ENCODE peak calls at places on chromosome 1, in six cellular contexts. R is IMR-90, J is HCT116, X is WERI-Rb-1, L is tibial artery, Q is GM10248. C is an unnamed sample.

GRCh38 chr1:214603819-214604252 is 841 bp downstream of the CENPF start:
- DNase-seq in R (no peak), J (no peak), X (peak; percentile 13), L (no peak), Q (peak; percentile 13), C (no peak)

GRCh38 chr1:240847330-240847729 is 235.4 kb upstream of the GREM2 start:
- DNase-seq in R (no peak), J (no peak), X (no peak), L (no peak), Q (no peak), C (no peak)

GRCh38 chr1:57007472-57007871 is 41.7 kb upstream of the C8B start:
- DNase-seq in R (no peak), J (no peak), X (no peak), L (no peak), Q (no peak), C (no peak)

GRCh38 chr1:67818725-67819301 is 14.5 kb downstream of the GNG12 start:
- DNase-seq in R (no peak), J (no peak), X (no peak), L (no peak), Q (no peak), C (no peak)

GRCh38 chr1:116826818-116827606 is 72.8 kb downstream of the CD2 start:
- DNase-seq in R (peak; percentile 7), J (no peak), X (peak; percentile 90), L (no peak), Q (peak; percentile 80), C (no peak)

GRCh38 chr1:150168960-150169565 is 19.3 kb downstream of the PLEKHO1 start:
- DNase-seq in R (peak; percentile 63), J (peak; percentile 59), X (peak; percentile 90), L (peak; percentile 79), Q (peak; percentile 77), C (peak; percentile 65)

GRCh38 chr1:162319510-162320160 is 57.0 kb downstream of the SPATA46 start:
- DNase-seq in R (peak; percentile 16), J (no peak), X (no peak), L (no peak), Q (no peak), C (no peak)

GRCh38 chr1:201279313-201279712 is 4.0 kb upstream of the PKP1 start:
- DNase-seq in R (peak; percentile 46), J (no peak), X (no peak), L (no peak), Q (no peak), C (no peak)

GRCh38 chr1:225471453-225472301 is 43.8 kb upstream of the LBR start:
- DNase-seq in R (no peak), J (no peak), X (no peak), L (peak; percentile 57), Q (no peak), C (peak; percentile 10)

GRCh38 chr1:84375965-84376910 is 22.0 kb upstream of the DNASE2B start:
- DNase-seq in R (peak; percentile 37), J (no peak), X (no peak), L (no peak), Q (no peak), C (no peak)

GRCh38 chr1:24928631-24929090 is 1.4 kb downstream of the RUNX3 start:
- DNase-seq in R (no peak), J (no peak), X (no peak), L (no peak), Q (no peak), C (no peak)

GRCh38 chr1:21553116-21553926 is 44.1 kb downstream of the ALPL start:
- DNase-seq in R (peak; percentile 89), J (no peak), X (no peak), L (no peak), Q (no peak), C (no peak)

GRCh38 chr1:29808141-29808995 is 572.0 kb downstream of the PTPRU start:
- DNase-seq in R (no peak), J (no peak), X (no peak), L (peak; percentile 21), Q (no peak), C (no peak)

GRCh38 chr1:202005958-202006357 is 4.4 kb upstream of the ELF3 start:
- DNase-seq in R (no peak), J (no peak), X (no peak), L (no peak), Q (no peak), C (no peak)

GRCh38 chr1:167332503-167332902 is 111.8 kb downstream of the POU2F1 start:
- DNase-seq in R (peak; percentile 36), J (no peak), X (no peak), L (no peak), Q (no peak), C (no peak)

GRCh38 chr1:115118086-115118485 is 28.8 kb upstream of the TSPAN2 start:
- DNase-seq in R (no peak), J (no peak), X (no peak), L (no peak), Q (no peak), C (no peak)

GRCh38 chr1:56063461-56063860 is 515.9 kb downstream of the PLPP3 start:
- DNase-seq in R (no peak), J (no peak), X (no peak), L (no peak), Q (no peak), C (no peak)

GRCh38 chr1:6028042-6028895 is 17.4 kb upstream of the KCNAB2 start:
- DNase-seq in R (peak; percentile 11), J (no peak), X (no peak), L (no peak), Q (peak; percentile 57), C (no peak)

GRCh38 chr1:27564264-27564579 is 39.7 kb downstream of the AHDC1 start:
- DNase-seq in R (no peak), J (no peak), X (no peak), L (no peak), Q (no peak), C (no peak)

GRCh38 chr1:23194119-23194984 is 22.9 kb downstream of the HTR1D start:
- DNase-seq in R (peak; percentile 95), J (no peak), X (peak; percentile 19), L (no peak), Q (no peak), C (no peak)

GRCh38 chr1:60678802-60679201 is 403.6 kb upstream of the NFIA start:
- DNase-seq in R (no peak), J (no peak), X (no peak), L (no peak), Q (no peak), C (no peak)

GRCh38 chr1:5905431-5905830 is 86.8 kb downstream of the NPHP4 start:
- DNase-seq in R (no peak), J (no peak), X (no peak), L (peak; percentile 43), Q (no peak), C (no peak)

GRCh38 chr1:98342556-98342955 is 319.0 kb upstream of the SNX7 start:
- DNase-seq in R (peak; percentile 59), J (no peak), X (no peak), L (no peak), Q (no peak), C (no peak)

GRCh38 chr1:214505134-214505533 is 46.3 kb downstream of the PTPN14 start:
- DNase-seq in R (no peak), J (no peak), X (no peak), L (no peak), Q (no peak), C (no peak)

GRCh38 chr1:44068442-44068861 is 37.2 kb upstream of the SLC6A9 start:
- DNase-seq in R (no peak), J (no peak), X (no peak), L (no peak), Q (peak; percentile 34), C (no peak)

GRCh38 chr1:45344491-45344890 is 4.3 kb upstream of the MUTYH start:
- DNase-seq in R (no peak), J (no peak), X (no peak), L (no peak), Q (no peak), C (no peak)

GRCh38 chr1:45340816-45341215 is 576 bp upstream of the MUTYH start:
- DNase-seq in R (no peak), J (no peak), X (no peak), L (no peak), Q (no peak), C (no peak)

GRCh38 chr1:45337630-45338320 is 2.2 kb upstream of the TOE1 start:
- DNase-seq in R (no peak), J (no peak), X (no peak), L (no peak), Q (no peak), C (no peak)

GRCh38 chr1:45335732-45336365 is 4.1 kb upstream of the TOE1 start:
- DNase-seq in R (no peak), J (no peak), X (peak; percentile 26), L (no peak), Q (no peak), C (no peak)

DNA sequence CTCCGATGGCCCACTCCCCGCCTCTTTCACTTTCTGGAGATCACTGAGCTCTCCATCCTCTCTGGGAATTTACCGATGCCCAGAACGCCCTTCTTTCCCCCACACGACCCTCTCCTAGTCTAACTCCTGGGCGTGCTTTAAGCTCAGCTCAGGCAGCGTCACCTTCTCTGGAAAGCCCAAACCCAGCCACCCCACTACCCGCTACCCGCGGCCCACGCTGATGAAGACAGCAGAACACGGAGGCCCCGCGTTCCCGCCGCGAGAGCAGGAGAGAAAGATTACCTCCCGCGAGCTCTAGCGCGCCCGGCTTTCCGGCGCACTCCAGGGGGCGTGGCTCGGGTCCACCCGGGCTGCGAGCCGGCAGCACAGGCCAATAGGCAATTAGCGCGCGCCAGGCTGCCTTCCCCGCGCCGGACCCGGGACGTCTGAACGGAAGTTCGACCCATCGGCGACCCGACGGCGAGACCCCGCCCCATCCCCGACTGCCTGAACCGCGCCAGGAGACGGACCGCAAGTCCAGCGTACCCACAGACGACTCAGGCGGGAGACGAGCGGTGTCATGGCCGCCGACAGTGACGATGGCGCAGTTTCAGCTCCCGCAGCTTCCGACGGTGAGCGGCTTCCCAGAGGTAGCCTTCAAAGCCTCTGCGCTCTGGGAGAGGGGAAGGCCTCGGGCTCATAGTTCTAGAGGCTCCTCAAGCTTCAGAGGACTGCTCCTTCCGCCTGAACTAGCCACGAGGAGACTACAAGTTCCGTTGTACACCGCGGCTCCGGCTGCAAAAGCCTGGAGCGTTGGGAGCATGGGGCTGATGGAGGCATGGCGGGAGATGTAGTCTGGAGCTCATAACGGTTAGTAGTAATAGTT is at the start of the genes MUTYH and TOE1:
- DNase-seq in R (peak; percentile 86), J (peak; percentile 79), X (peak; percentile 98), L (peak; percentile 94), Q (peak; percentile 96), C (peak; percentile 57)
- TF ChIP-seq CTCF in R (peak; percentile 0), J (no peak), X (no peak), L (peak; percentile 4), Q (no peak), C (no peak)

GRCh38 chr1:64059556-64059955 is 143.9 kb upstream of the UBE2U start:
- DNase-seq in R (no peak), J (no peak), X (no peak), L (no peak), Q (no peak), C (no peak)
- TF ChIP-seq CTCF in R (no peak), J (no peak), X (no peak), L (no peak), Q (no peak), C (no peak)

DNA sequence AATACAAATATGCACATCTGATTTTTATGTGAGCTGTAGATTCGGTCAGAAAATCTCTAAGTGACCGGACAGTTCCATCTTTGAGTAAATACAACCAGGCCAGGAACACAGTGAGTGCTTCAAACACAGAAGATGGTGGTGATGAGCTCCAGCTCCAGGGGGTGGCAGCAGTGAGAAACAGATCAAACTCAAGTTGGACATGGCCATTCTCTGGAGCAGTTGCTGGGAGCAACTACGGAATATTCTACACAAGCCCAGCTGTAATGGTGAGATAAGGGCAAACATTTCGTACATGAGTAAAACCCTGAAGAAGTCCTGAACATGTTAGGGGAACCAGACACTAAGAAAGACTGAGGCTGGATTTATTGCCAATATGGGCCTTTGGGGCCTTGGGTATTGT is 100.7 kb downstream of the BARHL2 start:
- DNase-seq in R (no peak), J (peak; percentile 18), X (peak; percentile 75), L (no peak), Q (no peak), C (no peak)
- TF ChIP-seq CTCF in R (peak; percentile 17), J (peak; percentile 56), X (peak; percentile 74), L (no peak), Q (peak; percentile 7), C (no peak)

GRCh38 chr1:4767308-4767707 is 112.9 kb downstream of the AJAP1 start:
- DNase-seq in R (no peak), J (no peak), X (no peak), L (no peak), Q (no peak), C (no peak)
- TF ChIP-seq CTCF in R (no peak), J (no peak), X (no peak), L (no peak), Q (no peak), C (no peak)